ENCODE peak calls at places on chromosome 4, in seven cellular contexts. One of them, this sample, is unnamed.

GRCh38 chr4:163959932-163960331 is 465.4 kb downstream of the TMA16 start:
- DNase-seq in GM23248: no peak
- DNase-seq in A549: no peak
- DNase-seq in endodermal cell: no peak
- DNase-seq in lung: no peak
- DNase-seq in adipocyte: no peak
- DNase-seq in psoas muscle: no peak
- DNase-seq in this sample: no peak

GRCh38 chr4:36243355-36244256 is 708 bp downstream of the ARAP2 start:
- DNase-seq in A549: peak; percentile 3
- DNase-seq in lung: peak; percentile 64
- DNase-seq in endodermal cell: no peak
- DNase-seq in adipocyte: peak; percentile 10
- DNase-seq in psoas muscle: peak; percentile 36
- DNase-seq in GM23248: peak; percentile 17
- DNase-seq in this sample: peak; percentile 49

GRCh38 chr4:162838671-162839070 is 328.0 kb downstream of the NAF1 start:
- DNase-seq in adipocyte: no peak
- DNase-seq in lung: no peak
- DNase-seq in A549: no peak
- DNase-seq in endodermal cell: no peak
- DNase-seq in psoas muscle: no peak
- DNase-seq in GM23248: no peak
- DNase-seq in this sample: no peak

GRCh38 chr4:88952081-88952480 is 104.9 kb downstream of the FAM13A start:
- DNase-seq in psoas muscle: no peak
- DNase-seq in A549: no peak
- DNase-seq in adipocyte: no peak
- DNase-seq in endodermal cell: no peak
- DNase-seq in lung: no peak
- DNase-seq in GM23248: no peak
- DNase-seq in this sample: no peak

GRCh38 chr4:30839583-30840520 is 119.7 kb downstream of the PCDH7 start:
- DNase-seq in endodermal cell: no peak
- DNase-seq in A549: no peak
- DNase-seq in GM23248: no peak
- DNase-seq in psoas muscle: no peak
- DNase-seq in lung: no peak
- DNase-seq in adipocyte: peak; percentile 60
- DNase-seq in this sample: peak; percentile 35

GRCh38 chr4:141346144-141346543 is 125.4 kb downstream of the ZNF330 start:
- DNase-seq in A549: peak; percentile 70
- DNase-seq in GM23248: peak; percentile 83
- DNase-seq in lung: no peak
- DNase-seq in psoas muscle: no peak
- DNase-seq in adipocyte: peak; percentile 87
- DNase-seq in endodermal cell: no peak
- DNase-seq in this sample: peak; percentile 50

GRCh38 chr4:27463816-27464215 is 603.2 kb downstream of the STIM2 start:
- DNase-seq in A549: peak; percentile 1
- DNase-seq in lung: no peak
- DNase-seq in GM23248: peak; percentile 42
- DNase-seq in adipocyte: no peak
- DNase-seq in psoas muscle: no peak
- DNase-seq in endodermal cell: no peak
- DNase-seq in this sample: peak; percentile 58

GRCh38 chr4:111639876-111640275 is 505.4 kb upstream of the FAM241A start:
- DNase-seq in GM23248: peak; percentile 84
- DNase-seq in endodermal cell: no peak
- DNase-seq in adipocyte: peak; percentile 30
- DNase-seq in psoas muscle: no peak
- DNase-seq in lung: no peak
- DNase-seq in A549: no peak
- DNase-seq in this sample: no peak

GRCh38 chr4:63717384-63717783 is 691.9 kb downstream of the TECRL start:
- DNase-seq in psoas muscle: no peak
- DNase-seq in A549: peak; percentile 45
- DNase-seq in GM23248: peak; percentile 1
- DNase-seq in endodermal cell: no peak
- DNase-seq in lung: no peak
- DNase-seq in adipocyte: no peak
- DNase-seq in this sample: peak; percentile 67

GRCh38 chr4:82213485-82214162 is 160.2 kb downstream of the HNRNPD start:
- DNase-seq in A549: no peak
- DNase-seq in lung: no peak
- DNase-seq in psoas muscle: no peak
- DNase-seq in adipocyte: no peak
- DNase-seq in endodermal cell: no peak
- DNase-seq in GM23248: no peak
- DNase-seq in this sample: no peak

GRCh38 chr4:114807759-114808404 is 209.3 kb downstream of the UGT8 start:
- DNase-seq in A549: peak; percentile 34
- DNase-seq in GM23248: peak; percentile 32
- DNase-seq in endodermal cell: peak; percentile 83
- DNase-seq in psoas muscle: no peak
- DNase-seq in adipocyte: peak; percentile 31
- DNase-seq in lung: no peak
- DNase-seq in this sample: peak; percentile 80

GRCh38 chr4:55018521-55018920 is 106.9 kb downstream of the KDR start:
- DNase-seq in adipocyte: peak; percentile 62
- DNase-seq in lung: no peak
- DNase-seq in endodermal cell: no peak
- DNase-seq in A549: no peak
- DNase-seq in GM23248: peak; percentile 8
- DNase-seq in psoas muscle: no peak
- DNase-seq in this sample: no peak

GRCh38 chr4:152805071-152805650 is 25.4 kb downstream of the ARFIP1 start:
- DNase-seq in psoas muscle: no peak
- DNase-seq in lung: no peak
- DNase-seq in endodermal cell: no peak
- DNase-seq in adipocyte: no peak
- DNase-seq in GM23248: no peak
- DNase-seq in A549: no peak
- DNase-seq in this sample: no peak

GRCh38 chr4:138734746-138735145 is 280.8 kb upstream of the NOCT start:
- DNase-seq in endodermal cell: no peak
- DNase-seq in A549: no peak
- DNase-seq in lung: no peak
- DNase-seq in psoas muscle: no peak
- DNase-seq in GM23248: peak; percentile 69
- DNase-seq in adipocyte: peak; percentile 85
- DNase-seq in this sample: no peak

GRCh38 chr4:101953949-101954348 is 163.4 kb downstream of the BANK1 start:
- DNase-seq in A549: peak; percentile 83
- DNase-seq in psoas muscle: no peak
- DNase-seq in GM23248: peak; percentile 33
- DNase-seq in adipocyte: peak; percentile 44
- DNase-seq in lung: no peak
- DNase-seq in endodermal cell: peak; percentile 73
- DNase-seq in this sample: peak; percentile 98

GRCh38 chr4:7901274-7901845 is 38.3 kb downstream of the AFAP1 start:
- DNase-seq in adipocyte: no peak
- DNase-seq in A549: no peak
- DNase-seq in psoas muscle: no peak
- DNase-seq in lung: no peak
- DNase-seq in GM23248: no peak
- DNase-seq in endodermal cell: no peak
- DNase-seq in this sample: no peak

GRCh38 chr4:7903686-7904085 is 36.0 kb downstream of the AFAP1 start:
- DNase-seq in psoas muscle: no peak
- DNase-seq in adipocyte: peak; percentile 61
- DNase-seq in lung: no peak
- DNase-seq in GM23248: peak; percentile 72
- DNase-seq in A549: no peak
- DNase-seq in endodermal cell: no peak
- DNase-seq in this sample: no peak

GRCh38 chr4:7902826-7903225 is 36.8 kb downstream of the AFAP1 start:
- DNase-seq in lung: no peak
- DNase-seq in endodermal cell: no peak
- DNase-seq in psoas muscle: no peak
- DNase-seq in GM23248: no peak
- DNase-seq in A549: no peak
- DNase-seq in adipocyte: no peak
- DNase-seq in this sample: no peak

GRCh38 chr4:7900351-7900750 is 39.3 kb downstream of the AFAP1 start:
- DNase-seq in adipocyte: no peak
- DNase-seq in lung: no peak
- DNase-seq in A549: no peak
- DNase-seq in endodermal cell: no peak
- DNase-seq in GM23248: no peak
- DNase-seq in psoas muscle: no peak
- DNase-seq in this sample: no peak

GRCh38 chr4:7902101-7902553 is 37.5 kb downstream of the AFAP1 start:
- DNase-seq in lung: no peak
- DNase-seq in A549: no peak
- DNase-seq in endodermal cell: no peak
- DNase-seq in psoas muscle: no peak
- DNase-seq in adipocyte: no peak
- DNase-seq in GM23248: no peak
- DNase-seq in this sample: peak; percentile 38
- H3K4me1 ChIP-seq in lung: peaks cover 8% of the 10 kb centered on the region
- H3K4me1 ChIP-seq in A549: peaks cover 70% of the 10 kb centered on the region
- H3K4me1 ChIP-seq in endodermal cell: peaks cover 36% of the 10 kb centered on the region
- H3K4me1 ChIP-seq in psoas muscle: no peaks in the 10 kb centered on the region
- H3K4me1 ChIP-seq in adipocyte: peaks cover 76% of the 10 kb centered on the region
- H3K4me1 ChIP-seq in GM23248: peaks cover 75% of the 10 kb centered on the region
- H3K4me1 ChIP-seq in this sample: peaks cover 28% of the 10 kb centered on the region

GRCh38 chr4:8224596-8225289 is 25.7 kb downstream of the SH3TC1 start:
- DNase-seq in lung: no peak
- DNase-seq in endodermal cell: no peak
- DNase-seq in A549: no peak
- DNase-seq in GM23248: no peak
- DNase-seq in adipocyte: no peak
- DNase-seq in psoas muscle: no peak
- DNase-seq in this sample: no peak
- H3K4me1 ChIP-seq in lung: no peaks in the 10 kb centered on the region
- H3K4me1 ChIP-seq in endodermal cell: peaks cover 13% of the 10 kb centered on the region
- H3K4me1 ChIP-seq in A549: peaks cover 35% of the 10 kb centered on the region
- H3K4me1 ChIP-seq in GM23248: peaks cover 16% of the 10 kb centered on the region
- H3K4me1 ChIP-seq in adipocyte: peaks cover 26% of the 10 kb centered on the region
- H3K4me1 ChIP-seq in psoas muscle: peaks cover 13% of the 10 kb centered on the region
- H3K4me1 ChIP-seq in this sample: peaks cover 13% of the 10 kb centered on the region

DNA sequence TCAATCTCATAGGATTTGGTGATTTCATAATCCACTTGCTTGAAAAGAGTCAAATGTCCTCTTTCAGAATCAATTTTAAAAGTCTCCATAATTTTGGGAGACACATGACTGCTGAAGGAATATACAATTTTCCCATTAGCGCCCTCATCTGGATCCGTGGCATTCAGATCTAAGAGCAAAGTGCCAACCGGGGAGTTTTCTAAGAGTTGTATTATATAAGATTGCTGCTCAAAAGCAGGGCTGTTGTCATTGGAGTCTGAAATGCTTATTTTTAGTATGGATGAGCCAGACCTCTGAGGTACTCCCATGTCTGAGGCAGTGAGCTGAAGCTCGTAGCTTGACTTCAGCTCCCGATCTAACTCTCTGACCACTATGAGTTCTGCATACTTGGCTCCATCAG is 1.2 kb downstream of the PCDH18 start:
- DNase-seq in adipocyte: peak; percentile 89
- DNase-seq in psoas muscle: no peak
- DNase-seq in lung: no peak
- DNase-seq in A549: no peak
- DNase-seq in GM23248: peak; percentile 83
- DNase-seq in endodermal cell: peak; percentile 50
- DNase-seq in this sample: no peak
- H3K4me1 ChIP-seq in adipocyte: peaks cover 33% of the 10 kb centered on the region
- H3K4me1 ChIP-seq in psoas muscle: peaks cover 4% of the 10 kb centered on the region
- H3K4me1 ChIP-seq in lung: no peaks in the 10 kb centered on the region
- H3K4me1 ChIP-seq in A549: no peaks in the 10 kb centered on the region
- H3K4me1 ChIP-seq in GM23248: peaks cover 28% of the 10 kb centered on the region
- H3K4me1 ChIP-seq in endodermal cell: peaks cover 7% of the 10 kb centered on the region
- H3K4me1 ChIP-seq in this sample: peaks cover 4% of the 10 kb centered on the region

DNA sequence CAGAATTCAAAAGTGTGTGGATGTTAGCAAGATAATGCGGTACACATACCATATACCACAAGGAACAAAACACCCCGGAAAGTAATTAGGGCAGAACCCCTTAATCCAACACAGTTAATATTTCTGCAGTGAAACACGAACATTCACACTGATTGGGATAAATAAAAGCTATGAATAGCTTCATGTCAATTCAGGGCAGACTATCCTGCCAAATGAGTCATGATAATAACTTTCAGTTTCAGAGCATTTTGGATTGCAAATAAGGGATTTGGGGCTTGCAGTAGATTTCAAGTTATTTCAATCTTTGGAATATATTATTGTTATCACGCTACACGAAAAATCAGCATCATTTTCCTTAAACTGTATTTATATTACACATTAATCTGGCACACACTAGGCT is 24.3 kb downstream of the IRF2 start:
- DNase-seq in GM23248: peak; percentile 88
- DNase-seq in lung: no peak
- DNase-seq in psoas muscle: no peak
- DNase-seq in adipocyte: peak; percentile 81
- DNase-seq in A549: no peak
- DNase-seq in endodermal cell: no peak
- DNase-seq in this sample: no peak
- H3K4me1 ChIP-seq in GM23248: peaks cover 37% of the 10 kb centered on the region
- H3K4me1 ChIP-seq in lung: peaks cover 62% of the 10 kb centered on the region
- H3K4me1 ChIP-seq in psoas muscle: peaks cover 92% of the 10 kb centered on the region
- H3K4me1 ChIP-seq in adipocyte: peaks cover 55% of the 10 kb centered on the region
- H3K4me1 ChIP-seq in A549: no peaks in the 10 kb centered on the region
- H3K4me1 ChIP-seq in endodermal cell: peaks cover 11% of the 10 kb centered on the region
- H3K4me1 ChIP-seq in this sample: peaks cover 17% of the 10 kb centered on the region

GRCh38 chr4:140018931-140019618 is 134.9 kb downstream of the MAML3 start:
- DNase-seq in GM23248: peak; percentile 37
- DNase-seq in endodermal cell: no peak
- DNase-seq in A549: peak; percentile 91
- DNase-seq in lung: no peak
- DNase-seq in adipocyte: no peak
- DNase-seq in psoas muscle: no peak
- DNase-seq in this sample: no peak
- H3K4me1 ChIP-seq in GM23248: peaks cover 6% of the 10 kb centered on the region
- H3K4me1 ChIP-seq in endodermal cell: peaks cover 16% of the 10 kb centered on the region
- H3K4me1 ChIP-seq in A549: peaks cover 76% of the 10 kb centered on the region
- H3K4me1 ChIP-seq in lung: peaks cover 12% of the 10 kb centered on the region
- H3K4me1 ChIP-seq in adipocyte: peaks cover 10% of the 10 kb centered on the region
- H3K4me1 ChIP-seq in psoas muscle: peaks cover 25% of the 10 kb centered on the region
- H3K4me1 ChIP-seq in this sample: peaks cover 10% of the 10 kb centered on the region

GRCh38 chr4:2859514-2859913 is 15.9 kb downstream of the ADD1 start:
- DNase-seq in lung: no peak
- DNase-seq in endodermal cell: no peak
- DNase-seq in A549: no peak
- DNase-seq in psoas muscle: no peak
- DNase-seq in adipocyte: no peak
- DNase-seq in GM23248: no peak
- DNase-seq in this sample: no peak
- H3K4me1 ChIP-seq in lung: peaks cover 56% of the 10 kb centered on the region
- H3K4me1 ChIP-seq in endodermal cell: peaks cover 26% of the 10 kb centered on the region
- H3K4me1 ChIP-seq in A549: peaks cover 36% of the 10 kb centered on the region
- H3K4me1 ChIP-seq in psoas muscle: peaks cover 92% of the 10 kb centered on the region
- H3K4me1 ChIP-seq in adipocyte: peaks cover 58% of the 10 kb centered on the region
- H3K4me1 ChIP-seq in GM23248: peaks cover 43% of the 10 kb centered on the region
- H3K4me1 ChIP-seq in this sample: peaks cover 22% of the 10 kb centered on the region

This sample was measured in mesendoderm.